ENCODE peak calls at places on chromosomes 16 and 17, in four cellular contexts. M is GM06990, J is tibial artery, E is AG04450. S is an unnamed sample.

GRCh38 chr17:40411821-40412220 is 5.9 kb downstream of the TOP2A start:
- DNase-seq in M (no peak), E (no peak), J (no peak), S (no peak)

GRCh38 chr17:77363821-77364361 is 223.1 kb downstream of the SEC14L1 start:
- DNase-seq in E (no peak), M (no peak), J (peak), S (no peak)

GRCh38 chr16:48614759-48615158 is 4.8 kb upstream of the N4BP1 start:
- DNase-seq in J (no peak), M (no peak), E (no peak), S (no peak)

GRCh38 chr17:17313350-17313991 is 10.3 kb downstream of the NT5M start:
- DNase-seq in E (no peak), J (peak), M (peak), S (no peak)

GRCh38 chr17:28240688-28241340 is 78.2 kb upstream of the TMEM97 start:
- DNase-seq in J (no peak), E (no peak), M (no peak), S (no peak)

GRCh38 chr16:68272501-68273209 is 8.3 kb downstream of the SLC7A6 start:
- DNase-seq in M (no peak), J (no peak), E (no peak), S (no peak)

GRCh38 chr17:19979917-19980770 is 2.5 kb upstream of the AKAP10 start:
- DNase-seq in M (no peak), J (peak), E (no peak), S (no peak)

GRCh38 chr16:787978-788398 is at the start of gene RPUSD1:
- DNase-seq in E (no peak), M (no peak), J (no peak), S (no peak)

GRCh38 chr16:50724237-50724747 is 17.6 kb upstream of the CYLD start:
- DNase-seq in J (no peak), M (no peak), E (no peak), S (no peak)

GRCh38 chr16:12002447-12003006 is 26.0 kb downstream of the SNX29 start:
- DNase-seq in E (no peak), M (no peak), J (no peak), S (no peak)

GRCh38 chr17:73720187-73720834 is 76.1 kb upstream of the SDK2 start:
- DNase-seq in J (no peak), E (no peak), M (no peak), S (no peak)

GRCh38 chr17:46144246-46144645 is 49.0 kb downstream of the KANSL1 start:
- DNase-seq in E (no peak), J (no peak), M (no peak), S (no peak)

GRCh38 chr17:42179911-42180410 is 981 bp downstream of the KCNH4 start:
- DNase-seq in E (no peak), J (no peak), M (no peak), S (no peak)

GRCh38 chr17:74842599-74843351 is 16.9 kb downstream of the GRIN2C start:
- DNase-seq in E (no peak), J (no peak), M (no peak), S (peak)

GRCh38 chr17:45145035-45145389 is 3.3 kb upstream of the HEXIM1 start:
- DNase-seq in E (no peak), J (no peak), M (no peak), S (no peak)

GRCh38 chr16:81940781-81941560 is 70.3 kb downstream of the SDR42E1 start:
- DNase-seq in M (no peak), E (peak), J (peak), S (no peak)

GRCh38 chr17:76260220-76260619 is 4.9 kb upstream of the UBALD2 start:
- DNase-seq in J (no peak), M (no peak), E (no peak), S (no peak)

GRCh38 chr16:19888834-19889233 is 4.2 kb upstream of the GPRC5B start:
- DNase-seq in M (no peak), E (no peak), J (no peak), S (no peak)

GRCh38 chr16:68973611-68974120 is 130.3 kb downstream of the TANGO6 start:
- DNase-seq in E (no peak), M (no peak), J (no peak), S (no peak)

GRCh38 chr16:84024854-84025253 is 17.7 kb downstream of the SLC38A8 start:
- DNase-seq in J (no peak), M (no peak), E (no peak), S (no peak)

GRCh38 chr17:7383742-7384488 is 3.0 kb downstream of the TNK1 start:
- DNase-seq in M (peak), J (no peak), E (no peak), S (no peak)

GRCh38 chr16:58378401-58378800 is 13.9 kb upstream of the GINS3 start:
- DNase-seq in M (no peak), J (no peak), E (no peak), S (no peak)

GRCh38 chr16:81123092-81123852 is 27.1 kb upstream of the GCSH start:
- DNase-seq in E (no peak), M (no peak), J (no peak), S (no peak)

GRCh38 chr17:72370819-72371218 is 250.0 kb downstream of the SOX9 start:
- DNase-seq in J (no peak), E (peak), M (no peak), S (no peak)

GRCh38 chr16:55754056-55754455 is 78.8 kb downstream of the CES1 start:
- DNase-seq in E (no peak), M (no peak), J (no peak), S (no peak)

GRCh38 chr16:62194828-62195227 is 158.6 kb upstream of the CDH8 start:
- DNase-seq in M (no peak), J (no peak), E (no peak), S (no peak)

GRCh38 chr17:15264542-15264941 is 584 bp downstream of the PMP22 start:
- DNase-seq in E (no peak), M (no peak), J (no peak), S (no peak)

GRCh38 chr16:50403491-50403890 is 34.7 kb upstream of the BRD7 start:
- DNase-seq in E (no peak), J (peak), M (no peak), S (no peak)

GRCh38 chr17:79793924-79794304 is 3.0 kb downstream of the CBX8 start:
- DNase-seq in J (no peak), M (no peak), E (peak), S (no peak)

GRCh38 chr17:2369039-2369438 is 31.7 kb downstream of the SGSM2 start:
- DNase-seq in M (no peak), J (no peak), E (no peak), S (no peak)

GRCh38 chr17:44345497-44346026 is 460 bp downstream of the GRN start:
- DNase-seq in E (no peak), M (peak), J (no peak), S (no peak)

GRCh38 chr17:68489919-68490318 is 22.3 kb upstream of the PRKAR1A start:
- DNase-seq in J (no peak), M (no peak), E (no peak), S (no peak)

GRCh38 chr17:40106089-40106759 is 5.8 kb upstream of the NR1D1 start:
- DNase-seq in M (no peak), J (no peak), E (no peak), S (no peak)

GRCh38 chr16:24270721-24271120 is 14.6 kb downstream of the CACNG3 start:
- DNase-seq in J (no peak), E (no peak), M (no peak), S (no peak)

GRCh38 chr17:43578699-43579569 is 32.8 kb upstream of the ETV4 start:
- DNase-seq in M (peak), E (no peak), J (no peak), S (no peak)

GRCh38 chr17:41613277-41614082 is 913 bp upstream of the KRT16 start:
- DNase-seq in M (no peak), J (no peak), E (no peak), S (no peak)

GRCh38 chr17:80959330-80960036 is 32.2 kb upstream of the CHMP6 start:
- DNase-seq in J (peak), M (peak), E (peak), S (peak)

DNA sequence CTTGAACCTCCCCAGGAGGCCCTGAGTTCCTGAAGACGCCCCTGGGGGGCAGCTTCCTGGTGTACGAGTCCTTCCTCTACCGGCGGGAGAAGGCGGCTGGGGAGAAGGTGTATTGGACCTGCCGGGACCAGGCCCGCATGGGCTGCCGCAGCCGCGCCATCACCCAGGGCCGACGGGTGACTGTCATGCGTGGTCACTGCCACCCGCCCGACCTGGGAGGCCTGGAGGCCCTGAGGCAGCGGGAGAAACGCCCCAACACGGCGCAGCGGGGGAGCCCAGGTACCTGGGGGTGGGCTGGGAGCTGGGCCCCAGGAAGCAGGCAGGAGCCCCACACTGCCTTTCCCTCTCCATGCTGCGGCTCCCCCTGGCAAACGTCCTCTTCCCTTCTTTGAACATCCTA is 22.0 kb downstream of the FLYWCH1 start:
- DNase-seq in E (no peak), J (no peak), M (no peak), S (no peak)
- TF ChIP-seq CTCF in E (no peak), J (no peak), M (no peak), S (no peak)

GRCh38 chr17:30952645-30953393 is 18.0 kb upstream of the RNF135 start:
- DNase-seq in M (no peak), E (no peak), J (no peak), S (no peak)
- H3K4me3 ChIP-seq in M (no peak), E (no peak), J (no peak), S (no peak)

DNA sequence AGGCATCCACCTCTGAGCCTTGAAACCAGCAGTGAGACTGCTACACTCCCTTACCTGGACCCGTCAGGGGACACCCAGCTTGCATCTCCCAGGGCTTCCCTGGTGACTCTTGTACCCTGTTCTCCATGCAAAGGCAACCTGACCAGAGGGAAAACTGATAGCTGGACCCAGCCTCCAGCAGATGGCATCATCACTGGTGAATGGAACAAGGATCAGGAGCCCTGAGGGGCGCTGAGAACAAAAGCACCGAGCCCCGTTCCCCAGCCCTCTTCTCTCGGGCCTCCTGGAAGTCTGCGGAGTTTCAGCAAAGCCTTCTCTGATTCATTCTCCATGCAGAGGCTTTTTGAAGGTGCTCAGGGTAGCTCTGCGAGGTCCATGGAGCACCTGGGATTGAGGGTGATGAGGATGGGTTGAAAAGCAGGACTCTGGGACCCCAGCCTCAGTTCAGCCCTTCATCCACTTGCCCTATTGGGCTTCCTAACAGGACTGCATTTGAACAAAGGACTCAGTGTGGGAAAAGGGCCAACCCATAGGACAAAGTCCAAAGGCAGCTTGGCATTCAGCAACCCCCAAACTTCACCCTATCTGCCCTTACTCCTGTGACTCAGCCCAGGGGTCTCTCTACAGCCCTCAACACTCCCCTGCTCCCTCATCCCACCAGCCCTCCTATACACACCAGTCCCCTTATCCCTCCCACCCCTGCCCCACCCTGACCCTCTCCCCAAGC is 45.0 kb upstream of the LHX1 start:
- DNase-seq in J (no peak), E (no peak), M (no peak), S (no peak)
- TF ChIP-seq CTCF in J (no peak), E (peak), M (peak), S (no peak)

DNA sequence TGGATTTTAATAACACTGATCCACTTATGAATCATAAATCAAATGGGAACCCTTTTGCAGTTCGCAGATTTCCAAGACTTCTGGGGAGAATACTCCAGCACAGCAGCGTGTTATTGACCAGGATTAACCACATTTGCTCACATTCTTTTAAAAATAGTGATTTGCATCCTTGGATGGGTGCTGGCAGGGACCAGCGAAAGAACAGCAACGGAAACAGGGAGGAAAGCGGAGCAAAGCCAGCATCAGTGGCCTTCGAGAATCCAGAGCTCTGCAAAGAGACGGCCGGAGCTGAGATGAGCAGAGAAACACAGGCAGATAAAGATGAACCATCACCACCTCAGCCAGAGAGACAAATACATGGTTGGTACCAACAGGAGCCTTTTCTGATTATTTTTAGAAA is 623.2 kb upstream of the ZFHX3 start:
- DNase-seq in M (no peak), J (no peak), E (no peak), S (no peak)
- H3K4me3 ChIP-seq in M (no peak), J (no peak), E (no peak), S (no peak)